ENCODE peak calls at places on chromosomes 16 and 17, in seven cellular contexts. One of them, this sample, is unnamed.

GRCh38 chr16:67433131-67433719 is 2.3 kb downstream of the HSD11B2 start:
- DNase-seq in SK-N-SH: no peak
- DNase-seq in GM12891: no peak
- DNase-seq in K562: no peak
- DNase-seq in GM12878: no peak
- DNase-seq in H1: no peak
- DNase-seq in HepG2: no peak
- DNase-seq in this sample: no peak

GRCh38 chr17:37292429-37293139 is 83.2 kb upstream of the C17orf78 start:
- DNase-seq in HepG2: no peak
- DNase-seq in K562: no peak
- DNase-seq in H1: no peak
- DNase-seq in GM12891: no peak
- DNase-seq in SK-N-SH: no peak
- DNase-seq in GM12878: no peak
- DNase-seq in this sample: no peak

GRCh38 chr16:3171855-3172593 is 16.0 kb upstream of the OR1F1 start:
- DNase-seq in SK-N-SH: peak
- DNase-seq in GM12878: no peak
- DNase-seq in H1: no peak
- DNase-seq in HepG2: peak
- DNase-seq in GM12891: peak
- DNase-seq in K562: peak
- DNase-seq in this sample: peak

GRCh38 chr17:62950067-62950466 is 16.0 kb upstream of the TANC2 start:
- DNase-seq in HepG2: no peak
- DNase-seq in SK-N-SH: no peak
- DNase-seq in H1: no peak
- DNase-seq in GM12891: no peak
- DNase-seq in GM12878: no peak
- DNase-seq in K562: no peak
- DNase-seq in this sample: no peak

GRCh38 chr16:65200857-65201256 is 79.0 kb upstream of the CDH11 start:
- DNase-seq in GM12878: no peak
- DNase-seq in H1: no peak
- DNase-seq in GM12891: no peak
- DNase-seq in HepG2: no peak
- DNase-seq in SK-N-SH: no peak
- DNase-seq in K562: no peak
- DNase-seq in this sample: no peak

GRCh38 chr16:50585331-50585776 is 37.2 kb downstream of the NKD1 start:
- DNase-seq in SK-N-SH: no peak
- DNase-seq in HepG2: no peak
- DNase-seq in H1: no peak
- DNase-seq in GM12878: no peak
- DNase-seq in K562: no peak
- DNase-seq in GM12891: no peak
- DNase-seq in this sample: no peak

GRCh38 chr17:51660266-51660665 is 399.9 kb downstream of the UTP18 start:
- DNase-seq in SK-N-SH: no peak
- DNase-seq in K562: no peak
- DNase-seq in HepG2: no peak
- DNase-seq in H1: no peak
- DNase-seq in GM12878: no peak
- DNase-seq in GM12891: no peak
- DNase-seq in this sample: no peak

GRCh38 chr17:15926039-15926740 is 18.7 kb upstream of the ADORA2B start:
- DNase-seq in H1: no peak
- DNase-seq in K562: no peak
- DNase-seq in HepG2: no peak
- DNase-seq in GM12891: no peak
- DNase-seq in GM12878: no peak
- DNase-seq in SK-N-SH: peak
- DNase-seq in this sample: no peak

GRCh38 chr17:51200846-51201245 is 34.6 kb downstream of the NME2 start:
- DNase-seq in H1: no peak
- DNase-seq in SK-N-SH: no peak
- DNase-seq in GM12878: no peak
- DNase-seq in GM12891: no peak
- DNase-seq in K562: no peak
- DNase-seq in HepG2: no peak
- DNase-seq in this sample: no peak

GRCh38 chr16:69176033-69176780 is 10.8 kb upstream of the SNTB2 start:
- DNase-seq in SK-N-SH: no peak
- DNase-seq in K562: no peak
- DNase-seq in GM12878: no peak
- DNase-seq in GM12891: no peak
- DNase-seq in H1: no peak
- DNase-seq in HepG2: no peak
- DNase-seq in this sample: no peak

GRCh38 chr16:16036359-16036792 is 87.0 kb downstream of the ABCC1 start:
- DNase-seq in GM12878: no peak
- DNase-seq in HepG2: no peak
- DNase-seq in GM12891: no peak
- DNase-seq in K562: no peak
- DNase-seq in SK-N-SH: no peak
- DNase-seq in H1: no peak
- DNase-seq in this sample: no peak

GRCh38 chr17:8746501-8747236 is 2.0 kb upstream of the CCDC42 start:
- DNase-seq in K562: no peak
- DNase-seq in SK-N-SH: peak
- DNase-seq in GM12878: peak
- DNase-seq in GM12891: peak
- DNase-seq in H1: no peak
- DNase-seq in HepG2: no peak
- DNase-seq in this sample: no peak

GRCh38 chr17:38706625-38707298 is 1.7 kb downstream of the MLLT6 start:
- DNase-seq in K562: peak
- DNase-seq in GM12891: no peak
- DNase-seq in HepG2: no peak
- DNase-seq in GM12878: no peak
- DNase-seq in H1: no peak
- DNase-seq in SK-N-SH: no peak
- DNase-seq in this sample: peak

GRCh38 chr17:57834146-57834741 is 15.6 kb downstream of the MRPS23 start:
- DNase-seq in GM12891: no peak
- DNase-seq in HepG2: no peak
- DNase-seq in K562: no peak
- DNase-seq in H1: peak
- DNase-seq in GM12878: no peak
- DNase-seq in SK-N-SH: peak
- DNase-seq in this sample: no peak

GRCh38 chr16:80004113-80004512 is 403.6 kb upstream of the MAF start:
- DNase-seq in GM12891: no peak
- DNase-seq in GM12878: no peak
- DNase-seq in HepG2: no peak
- DNase-seq in SK-N-SH: no peak
- DNase-seq in H1: no peak
- DNase-seq in K562: no peak
- DNase-seq in this sample: no peak

GRCh38 chr16:80007216-80007615 is 406.7 kb upstream of the MAF start:
- DNase-seq in K562: no peak
- DNase-seq in GM12878: no peak
- DNase-seq in SK-N-SH: no peak
- DNase-seq in H1: no peak
- DNase-seq in GM12891: no peak
- DNase-seq in HepG2: no peak
- DNase-seq in this sample: no peak

GRCh38 chr16:80009971-80010659 is 409.6 kb upstream of the MAF start:
- DNase-seq in H1: no peak
- DNase-seq in GM12891: no peak
- DNase-seq in K562: no peak
- DNase-seq in SK-N-SH: no peak
- DNase-seq in HepG2: no peak
- DNase-seq in GM12878: no peak
- DNase-seq in this sample: no peak

GRCh38 chr16:80008857-80009256 is 408.3 kb upstream of the MAF start:
- DNase-seq in GM12878: no peak
- DNase-seq in SK-N-SH: no peak
- DNase-seq in K562: no peak
- DNase-seq in GM12891: no peak
- DNase-seq in H1: no peak
- DNase-seq in HepG2: no peak
- DNase-seq in this sample: no peak

DNA sequence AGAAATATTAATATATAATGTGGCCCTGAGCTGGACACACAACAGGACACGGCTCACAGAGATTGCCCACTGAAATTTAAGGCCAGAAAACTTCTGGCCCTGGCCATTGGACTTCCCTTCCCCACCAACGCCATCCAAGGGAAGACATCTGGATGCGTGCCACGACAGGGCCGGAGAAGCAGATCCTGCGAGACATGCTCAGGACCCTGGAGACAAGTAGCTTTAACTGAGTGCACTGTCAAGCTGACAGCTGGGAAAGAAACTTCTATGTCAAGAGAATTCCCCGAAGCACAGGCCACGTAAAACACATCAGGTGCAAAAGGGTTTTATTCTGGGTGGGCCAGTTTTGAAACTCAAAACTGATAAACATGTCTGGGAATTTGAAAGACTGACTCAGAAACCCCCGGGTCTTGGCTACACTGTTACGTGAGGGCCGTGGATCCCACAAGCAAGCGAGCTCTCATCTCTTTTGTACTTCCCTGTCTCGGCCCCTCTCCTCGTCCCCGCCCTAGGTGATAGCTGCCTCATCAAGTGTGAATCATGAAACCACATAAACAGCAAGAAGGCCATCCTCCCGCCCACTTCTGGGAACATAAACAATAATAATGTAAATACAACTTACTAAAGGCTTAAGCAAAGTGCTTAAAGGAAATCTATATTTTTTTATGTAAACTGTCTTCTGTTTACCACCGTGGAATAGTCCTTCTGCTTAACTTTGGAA is 405.8 kb upstream of the MAF start:
- DNase-seq in GM12891: no peak
- DNase-seq in K562: peak
- DNase-seq in SK-N-SH: no peak
- DNase-seq in HepG2: no peak
- DNase-seq in GM12878: no peak
- DNase-seq in H1: no peak
- DNase-seq in this sample: no peak
- TF ChIP-seq POLR2AphosphoS5 in GM12891: no peak
- TF ChIP-seq POLR2AphosphoS5 in K562: no peak
- TF ChIP-seq POLR2AphosphoS5 in SK-N-SH: no peak
- TF ChIP-seq POLR2AphosphoS5 in HepG2: no peak
- TF ChIP-seq POLR2AphosphoS5 in GM12878: no peak
- TF ChIP-seq POLR2AphosphoS5 in H1: no peak
- TF ChIP-seq POLR2AphosphoS5 in this sample: no peak

DNA sequence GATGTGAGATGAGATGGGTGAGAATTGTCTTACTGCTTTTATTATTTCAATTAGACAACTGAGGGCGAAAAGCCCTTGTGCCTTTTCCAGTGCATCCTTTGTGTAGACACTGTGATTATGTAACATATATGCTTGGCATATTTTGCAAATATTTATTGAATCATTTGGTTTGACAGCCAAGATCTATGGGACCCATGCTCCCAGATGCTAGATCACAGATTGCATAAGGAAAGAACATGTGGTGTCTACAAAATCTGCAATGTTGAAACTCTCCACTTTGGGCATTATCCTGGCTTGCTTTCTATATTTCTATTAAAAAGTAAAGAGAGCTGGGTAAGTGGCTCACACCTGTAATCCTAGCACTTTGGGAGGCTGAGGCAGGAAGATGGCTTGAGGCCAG is 4.8 kb upstream of the COG1 start:
- DNase-seq in H1: no peak
- DNase-seq in HepG2: no peak
- DNase-seq in GM12891: no peak
- DNase-seq in K562: no peak
- DNase-seq in GM12878: no peak
- DNase-seq in SK-N-SH: no peak
- DNase-seq in this sample: no peak
- TF ChIP-seq TAF1 in H1: no peak
- TF ChIP-seq TAF1 in HepG2: no peak
- TF ChIP-seq TAF1 in GM12891: no peak
- TF ChIP-seq TAF1 in K562: no peak
- TF ChIP-seq TAF1 in GM12878: no peak
- TF ChIP-seq TAF1 in SK-N-SH: no peak
- TF ChIP-seq TAF1 in this sample: no peak

DNA sequence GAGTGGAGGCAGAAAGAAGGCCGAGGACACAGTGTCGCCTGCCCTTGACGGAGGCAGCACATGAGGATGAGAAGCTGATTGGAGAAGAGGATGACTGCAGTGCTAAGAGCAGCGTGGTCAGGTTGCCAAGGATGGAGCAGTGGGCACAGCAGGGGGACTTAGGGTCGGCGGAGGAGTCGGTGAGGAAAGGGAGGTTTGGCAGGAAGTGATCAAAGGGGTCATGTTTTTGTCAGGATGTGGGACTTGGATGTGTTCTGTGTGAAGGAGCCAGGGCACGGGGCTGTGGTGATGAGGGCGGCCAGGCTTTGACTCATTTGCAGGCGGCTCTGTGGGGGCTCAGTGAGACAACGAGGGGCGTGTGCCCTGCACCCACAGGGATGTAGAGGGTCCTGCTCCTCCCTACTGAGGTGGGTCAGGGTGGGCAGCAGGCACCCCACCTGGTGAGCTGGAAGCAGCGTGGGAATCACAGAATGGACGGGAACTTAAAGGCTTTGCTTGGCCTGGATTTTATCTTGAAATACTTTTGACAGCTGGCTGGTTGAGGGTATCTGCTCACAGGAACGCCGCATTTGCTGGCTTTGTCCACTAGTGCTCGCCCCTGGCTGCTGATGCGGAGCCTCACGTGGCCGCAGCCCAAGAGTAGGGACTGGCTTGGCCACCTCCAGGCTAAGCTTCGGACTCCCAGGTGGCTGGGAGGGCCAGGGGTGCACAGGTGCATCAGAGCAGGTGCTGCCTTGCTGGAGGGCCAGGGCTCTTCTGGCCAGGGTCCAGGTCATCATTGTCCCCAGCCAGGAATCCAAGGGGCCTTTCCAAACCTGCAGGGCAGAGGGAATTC is 6.0 kb downstream of the MPG start:
- DNase-seq in SK-N-SH: no peak
- DNase-seq in GM12878: no peak
- DNase-seq in GM12891: no peak
- DNase-seq in H1: no peak
- DNase-seq in HepG2: no peak
- DNase-seq in K562: no peak
- DNase-seq in this sample: no peak
- TF ChIP-seq POLR2AphosphoS5 in SK-N-SH: no peak
- TF ChIP-seq POLR2AphosphoS5 in GM12878: no peak
- TF ChIP-seq POLR2AphosphoS5 in GM12891: peak
- TF ChIP-seq POLR2AphosphoS5 in H1: no peak
- TF ChIP-seq POLR2AphosphoS5 in HepG2: no peak
- TF ChIP-seq POLR2AphosphoS5 in K562: no peak
- TF ChIP-seq POLR2AphosphoS5 in this sample: no peak

GRCh38 chr17:73594025-73594424 is 50.2 kb downstream of the SDK2 start:
- DNase-seq in GM12878: no peak
- DNase-seq in H1: no peak
- DNase-seq in K562: no peak
- DNase-seq in GM12891: no peak
- DNase-seq in SK-N-SH: no peak
- DNase-seq in HepG2: no peak
- DNase-seq in this sample: no peak
- TF ChIP-seq TAF1 in GM12878: no peak
- TF ChIP-seq TAF1 in H1: no peak
- TF ChIP-seq TAF1 in K562: no peak
- TF ChIP-seq TAF1 in GM12891: no peak
- TF ChIP-seq TAF1 in SK-N-SH: no peak
- TF ChIP-seq TAF1 in HepG2: no peak
- TF ChIP-seq TAF1 in this sample: no peak